ENCODE peak calls at places on chromosomes 1 and 21, in eight cellular contexts. V is thyroid gland, Y is left ventricle myocardium inferior, O is BE2C, S is esophagus muscularis mucosa, A is fibroblast of mammary gland, P is GM12865, Z is AG10803. J is an unnamed sample.

GRCh38 chr1:174074757-174075156 is 52.6 kb upstream of the RC3H1 start:
- DNase-seq in V (no peak), Y (no peak), O (no peak), S (no peak), A (peak), P (peak), Z (peak), J (peak)

GRCh38 chr1:1630191-1630964 is 1.6 kb upstream of the MMP23B start:
- DNase-seq in V (peak), Y (peak), O (no peak), S (peak), A (peak), P (peak), Z (peak), J (no peak)

GRCh38 chr1:159214149-159214760 is 9.6 kb downstream of the ACKR1 start:
- DNase-seq in V (peak), Y (no peak), O (peak), S (peak), A (peak), P (peak), Z (peak), J (peak)

GRCh38 chr1:21673277-21673780 is 4.2 kb upstream of the RAP1GAP start:
- DNase-seq in V (peak), Y (peak), O (no peak), S (no peak), A (peak), P (no peak), Z (peak), J (no peak)

GRCh38 chr1:182309631-182310351 is 81.8 kb downstream of the GLUL start:
- DNase-seq in V (no peak), Y (no peak), O (no peak), S (no peak), A (peak), P (no peak), Z (no peak), J (peak)

GRCh38 chr1:231883382-231883781 is 256.8 kb downstream of the DISC1 start:
- DNase-seq in V (no peak), Y (no peak), O (no peak), S (no peak), A (no peak), P (no peak), Z (no peak), J (no peak)

GRCh38 chr1:23964790-23965740 is 5.4 kb downstream of the PNRC2 start:
- DNase-seq in V (no peak), Y (no peak), O (no peak), S (no peak), A (peak), P (peak), Z (peak), J (no peak)

GRCh38 chr1:234975941-234976871 is 152.4 kb downstream of the TOMM20 start:
- DNase-seq in V (no peak), Y (no peak), O (no peak), S (no peak), A (no peak), P (no peak), Z (no peak), J (no peak)

GRCh38 chr1:61084560-61084991 is 2.2 kb downstream of the NFIA start:
- DNase-seq in V (no peak), Y (no peak), O (no peak), S (no peak), A (no peak), P (no peak), Z (no peak), J (no peak)

GRCh38 chr1:62334434-62334833 is 15.2 kb upstream of the KANK4 start:
- DNase-seq in V (no peak), Y (no peak), O (no peak), S (no peak), A (no peak), P (no peak), Z (no peak), J (no peak)

GRCh38 chr1:31734582-31735107 is 29.5 kb downstream of the ADGRB2 start:
- DNase-seq in V (no peak), Y (no peak), O (no peak), S (no peak), A (no peak), P (no peak), Z (no peak), J (no peak)

GRCh38 chr1:5994713-5995621 is 2.7 kb upstream of the NPHP4 start:
- DNase-seq in V (no peak), Y (peak), O (no peak), S (no peak), A (no peak), P (peak), Z (no peak), J (no peak)

GRCh38 chr1:62082456-62083363 is 111.9 kb upstream of the L1TD1 start:
- DNase-seq in V (peak), Y (no peak), O (peak), S (no peak), A (peak), P (peak), Z (peak), J (peak)

GRCh38 chr1:102186541-102186940 is 189.8 kb upstream of the OLFM3 start:
- DNase-seq in V (no peak), Y (no peak), O (no peak), S (no peak), A (no peak), P (no peak), Z (no peak), J (no peak)

GRCh38 chr1:200306954-200307754 is 102.7 kb downstream of the ZNF281 start:
- DNase-seq in V (no peak), Y (no peak), O (no peak), S (no peak), A (peak), P (peak), Z (peak), J (peak)

GRCh38 chr1:44604167-44604955 is 69.9 kb downstream of the TMEM53 start:
- DNase-seq in V (peak), Y (no peak), O (no peak), S (no peak), A (no peak), P (no peak), Z (no peak), J (no peak)

GRCh38 chr1:76576876-76577817 is 290.1 kb upstream of the ST6GALNAC5 start:
- DNase-seq in V (no peak), Y (no peak), O (peak), S (no peak), A (no peak), P (no peak), Z (no peak), J (no peak)

GRCh38 chr1:87093286-87093685 is 178.9 kb downstream of the HS2ST1 start:
- DNase-seq in V (no peak), Y (no peak), O (no peak), S (no peak), A (no peak), P (no peak), Z (no peak), J (no peak)

GRCh38 chr1:107479865-107480264 is 339.0 kb downstream of the NTNG1 start:
- DNase-seq in V (no peak), Y (no peak), O (peak), S (no peak), A (no peak), P (no peak), Z (no peak), J (no peak)

GRCh38 chr1:9294440-9294773 is 1.7 kb downstream of the SPSB1 start:
- DNase-seq in V (no peak), Y (no peak), O (no peak), S (no peak), A (peak), P (no peak), Z (peak), J (no peak)

GRCh38 chr1:19342894-19343616 is 30.9 kb downstream of the SLC66A1 start:
- DNase-seq in V (no peak), Y (no peak), O (no peak), S (no peak), A (peak), P (no peak), Z (no peak), J (no peak)

GRCh38 chr1:234230414-234230862 is 142.8 kb upstream of the COA6 start:
- DNase-seq in V (no peak), Y (no peak), O (no peak), S (no peak), A (no peak), P (peak), Z (no peak), J (no peak)

GRCh38 chr1:83512371-83513004 is 486.4 kb downstream of the TTLL7 start:
- DNase-seq in V (no peak), Y (no peak), O (no peak), S (no peak), A (no peak), P (no peak), Z (no peak), J (no peak)

GRCh38 chr21:33975548-33976081 is 60.0 kb upstream of the ATP5PO start:
- DNase-seq in V (no peak), Y (no peak), O (no peak), S (no peak), A (peak), P (peak), Z (peak), J (no peak)

GRCh38 chr1:173529106-173529505 is 52.0 kb downstream of the PRDX6 start:
- DNase-seq in V (no peak), Y (no peak), O (no peak), S (no peak), A (no peak), P (no peak), Z (no peak), J (no peak)

GRCh38 chr1:13826591-13826990 is 126.6 kb downstream of the PRDM2 start:
- DNase-seq in V (no peak), Y (no peak), O (no peak), S (no peak), A (no peak), P (no peak), Z (no peak), J (no peak)

GRCh38 chr1:21668232-21669032 is 725 bp downstream of the RAP1GAP start:
- DNase-seq in V (no peak), Y (no peak), O (no peak), S (no peak), A (no peak), P (no peak), Z (no peak), J (no peak)

GRCh38 chr1:185373813-185374524 is 56.9 kb upstream of the IVNS1ABP start:
- DNase-seq in V (no peak), Y (no peak), O (no peak), S (no peak), A (peak), P (no peak), Z (peak), J (no peak)

GRCh38 chr1:197908695-197909336 is 6.4 kb downstream of the C1orf53 start:
- DNase-seq in V (no peak), Y (no peak), O (no peak), S (no peak), A (no peak), P (no peak), Z (no peak), J (peak)

GRCh38 chr1:9269078-9269501 is 23.6 kb upstream of the SPSB1 start:
- DNase-seq in V (no peak), Y (no peak), O (no peak), S (no peak), A (no peak), P (no peak), Z (no peak), J (no peak)

GRCh38 chr1:53321366-53321765 is 6.5 kb downstream of the LRP8 start:
- DNase-seq in V (no peak), Y (no peak), O (peak), S (no peak), A (no peak), P (peak), Z (no peak), J (no peak)

GRCh38 chr1:63920154-63921117 is 146.6 kb downstream of the ROR1 start:
- DNase-seq in V (no peak), Y (no peak), O (no peak), S (no peak), A (peak), P (no peak), Z (peak), J (no peak)

GRCh38 chr1:197099444-197099843 is 32.4 kb upstream of the F13B start:
- DNase-seq in V (no peak), Y (no peak), O (no peak), S (no peak), A (no peak), P (no peak), Z (no peak), J (no peak)

DNA sequence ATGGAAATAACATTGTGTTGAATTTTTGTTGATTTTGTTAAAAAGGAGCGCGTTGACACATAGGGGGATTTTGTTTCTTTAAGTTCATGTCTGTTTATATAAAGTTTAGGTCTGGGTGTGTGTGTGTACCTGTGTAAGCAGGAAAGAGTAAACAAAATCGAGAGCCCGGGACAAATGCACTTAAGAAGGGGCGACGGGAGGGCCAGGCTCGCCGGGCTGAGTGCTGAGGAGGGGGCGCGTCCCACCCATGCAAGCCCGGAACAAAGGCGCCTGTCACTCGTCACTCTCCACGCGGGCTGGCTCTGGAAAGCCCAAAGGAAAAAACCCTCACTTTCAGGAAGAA is 28.8 kb upstream of the TRIM17 start:
- DNase-seq in V (no peak), Y (no peak), O (no peak), S (no peak), A (no peak), P (no peak), Z (no peak), J (no peak)
- H3K4me3 ChIP-seq in V (no peak), Y (peak), O (peak), S (peak), A (peak), P (peak), Z (peak), J (no peak)

DNA sequence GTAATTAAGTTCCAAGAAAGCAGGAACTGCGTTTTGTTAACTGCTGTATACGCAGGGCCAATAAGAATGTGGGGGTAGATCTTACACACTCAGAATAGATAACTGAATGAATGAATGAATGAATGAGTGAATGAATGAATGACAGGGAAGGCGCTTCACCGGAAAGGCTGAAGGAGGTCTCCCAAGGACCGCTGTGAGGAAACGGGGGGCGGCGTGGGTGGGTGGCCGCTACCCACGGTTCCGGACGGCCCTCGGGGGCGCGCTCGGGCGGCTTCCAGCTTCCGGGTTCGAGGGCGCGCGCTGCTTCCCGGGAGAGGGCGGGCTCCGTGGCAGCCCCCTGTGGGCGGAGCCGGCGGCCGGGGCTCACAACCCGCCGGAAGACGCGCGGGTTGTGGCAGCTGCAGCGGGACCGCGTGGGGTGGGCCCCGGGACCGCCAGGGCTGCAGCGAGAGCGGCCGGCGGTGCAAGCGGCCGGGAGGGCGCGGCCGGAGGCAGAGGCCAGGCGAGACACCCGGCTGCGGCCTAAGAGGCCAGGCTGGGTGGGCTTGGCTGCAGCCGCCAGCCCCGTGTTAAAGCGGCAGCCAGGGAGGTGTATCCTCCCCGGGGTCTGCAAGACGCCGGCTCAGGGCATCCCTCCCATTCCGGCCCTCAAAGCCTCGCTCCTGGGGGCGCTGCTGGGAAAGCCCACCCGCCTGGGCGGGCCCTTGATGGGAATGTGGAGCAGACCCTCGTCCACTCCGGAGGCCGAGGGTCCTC is at the start of gene ZFP69:
- DNase-seq in V (peak), Y (peak), O (peak), S (peak), A (peak), P (peak), Z (peak), J (peak)
- H3K4me3 ChIP-seq in V (peak), Y (peak), O (peak), S (peak), A (peak), P (peak), Z (peak), J (peak)

GRCh38 chr1:167658574-167659328 is 28.7 kb downstream of the RCSD1 start:
- DNase-seq in V (no peak), Y (no peak), O (no peak), S (no peak), A (peak), P (no peak), Z (no peak), J (no peak)

GRCh38 chr1:167656657-167657056 is 26.6 kb downstream of the RCSD1 start:
- DNase-seq in V (no peak), Y (no peak), O (no peak), S (no peak), A (no peak), P (no peak), Z (no peak), J (no peak)

GRCh38 chr1:167659440-167659839 is 29.4 kb downstream of the RCSD1 start:
- DNase-seq in V (no peak), Y (no peak), O (peak), S (no peak), A (no peak), P (no peak), Z (no peak), J (peak)

GRCh38 chr1:167651161-167651693 is 21.2 kb downstream of the RCSD1 start:
- DNase-seq in V (no peak), Y (no peak), O (no peak), S (no peak), A (no peak), P (peak), Z (no peak), J (no peak)

GRCh38 chr1:167654975-167655575 is 25.0 kb downstream of the RCSD1 start:
- DNase-seq in V (no peak), Y (peak), O (no peak), S (no peak), A (no peak), P (no peak), Z (no peak), J (no peak)
- H3K4me3 ChIP-seq in V (no peak), Y (no peak), O (no peak), S (no peak), A (no peak), P (no peak), Z (no peak), J (no peak)

GRCh38 chr1:207872655-207873054 is 38.3 kb downstream of the CD34 start:
- DNase-seq in V (no peak), Y (no peak), O (no peak), S (no peak), A (no peak), P (no peak), Z (no peak), J (no peak)

GRCh38 chr1:207870279-207871031 is 40.5 kb downstream of the CD34 start:
- DNase-seq in V (no peak), Y (no peak), O (no peak), S (no peak), A (no peak), P (no peak), Z (no peak), J (no peak)

GRCh38 chr1:207871117-207871649 is 39.7 kb downstream of the CD34 start:
- DNase-seq in V (no peak), Y (no peak), O (no peak), S (no peak), A (no peak), P (no peak), Z (no peak), J (no peak)

GRCh38 chr1:207875532-207875931 is 35.4 kb downstream of the CD34 start:
- DNase-seq in V (no peak), Y (no peak), O (no peak), S (no peak), A (no peak), P (no peak), Z (no peak), J (no peak)

DNA sequence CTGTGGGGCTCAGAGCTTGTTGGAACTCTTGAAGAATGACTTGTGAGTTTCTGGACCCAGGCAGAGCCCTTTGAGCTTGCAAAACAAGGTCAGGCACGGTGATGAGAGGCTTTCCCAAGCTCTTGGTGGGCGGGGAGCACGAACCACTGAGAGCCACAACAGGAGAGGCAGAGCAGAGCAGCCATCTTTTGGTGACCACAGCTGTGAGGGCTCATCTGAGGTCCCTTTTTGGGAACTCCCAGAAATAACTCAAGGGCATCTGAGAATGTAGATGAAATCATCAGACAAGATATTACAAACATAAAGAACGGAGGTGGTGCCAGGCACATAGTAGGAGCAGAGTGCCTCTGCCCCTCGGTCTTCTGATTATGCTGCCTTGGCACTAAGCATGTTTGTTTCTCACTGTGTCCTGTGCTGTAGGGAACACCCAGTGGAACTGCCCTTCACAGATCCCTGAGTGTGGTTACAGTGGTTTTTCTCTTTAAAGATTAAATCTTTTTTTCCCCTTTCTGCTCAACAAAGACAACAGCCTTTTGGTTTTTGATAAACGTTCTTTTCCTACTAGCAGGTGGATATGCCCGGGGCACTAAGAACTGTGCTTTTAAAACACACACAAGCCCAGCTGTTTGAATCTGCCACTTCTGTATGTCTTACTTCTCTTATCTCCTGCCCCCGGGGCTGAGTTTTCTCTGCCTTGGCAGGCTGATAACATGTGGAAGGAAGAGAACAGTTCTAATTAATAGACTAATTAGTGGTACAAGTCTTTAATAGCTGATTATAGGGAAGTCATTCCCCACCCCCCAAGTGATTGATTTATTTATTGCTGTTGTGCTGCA is 37.7 kb downstream of the CD34 start:
- DNase-seq in V (no peak), Y (no peak), O (peak), S (no peak), A (no peak), P (peak), Z (no peak), J (no peak)
- H3K4me3 ChIP-seq in V (no peak), Y (no peak), O (no peak), S (no peak), A (no peak), P (no peak), Z (no peak), J (no peak)

GRCh38 chr1:48469616-48470500 is 2.1 kb downstream of the SPATA6 start:
- DNase-seq in V (peak), Y (peak), O (no peak), S (no peak), A (peak), P (no peak), Z (peak), J (no peak)
- H3K4me3 ChIP-seq in V (no peak), Y (peak), O (no peak), S (peak), A (peak), P (no peak), Z (peak), J (no peak)

GRCh38 chr21:45308211-45309068 is 20.7 kb upstream of the POFUT2 start:
- DNase-seq in V (peak), Y (peak), O (peak), S (no peak), A (peak), P (no peak), Z (peak), J (no peak)
- H3K4me3 ChIP-seq in V (no peak), Y (no peak), O (no peak), S (no peak), A (no peak), P (no peak), Z (no peak), J (no peak)